ENCODE peak calls at places on chromosomes 4 and X, in five cellular contexts. Z is uterus; W is left lung; I is CD8-positive, alpha-beta memory T cell; J is fibroblast of lung. R is an unnamed sample.
A peak's percentile ranks its signal among the peaks of the same experiment; 100 is the strongest.

GRCh38 chr4:99159699-99160098 is 15.6 kb upstream of the ADH4 start:
- DNase-seq in Z (no peak), W (no peak), I (no peak), J (peak; percentile 25), R (no peak)

GRCh38 chr4:148787831-148788477 is 345.7 kb upstream of the NR3C2 start:
- DNase-seq in Z (no peak), W (no peak), I (no peak), J (peak; percentile 43), R (no peak)

GRCh38 chr4:49002931-49003330 is 16.9 kb downstream of the CWH43 start:
- DNase-seq in Z (no peak), W (no peak), I (no peak), J (no peak), R (no peak)

GRCh38 chr4:80263541-80264351 is 2.7 kb upstream of the FGF5 start:
- DNase-seq in Z (no peak), W (peak; percentile 42), I (no peak), J (no peak), R (no peak)

GRCh38 chr4:126705271-126705670 is 927.5 kb upstream of the INTU start:
- DNase-seq in Z (no peak), W (no peak), I (no peak), J (no peak), R (no peak)

GRCh38 chrX:7987160-7987992 is 60.2 kb upstream of the PNPLA4 start:
- DNase-seq in Z (no peak), W (no peak), I (no peak), J (no peak), R (no peak)

GRCh38 chr4:137116144-137116543 is 416.1 kb downstream of the PCDH18 start:
- DNase-seq in Z (no peak), W (no peak), I (no peak), J (no peak), R (no peak)

GRCh38 chrX:120299928-120300327 is 11.3 kb downstream of the TMEM255A start:
- DNase-seq in Z (no peak), W (no peak), I (no peak), J (no peak), R (no peak)

GRCh38 chr4:8642651-8643321 is 50.2 kb downstream of the CPZ start:
- DNase-seq in Z (no peak), W (peak; percentile 33), I (no peak), J (no peak), R (peak; percentile 29)

GRCh38 chrX:9598344-9598743 is 133.5 kb downstream of the TBL1X start:
- DNase-seq in Z (no peak), W (no peak), I (no peak), J (no peak), R (no peak)

GRCh38 chrX:55867254-55867653 is 149.7 kb downstream of the RRAGB start:
- DNase-seq in Z (no peak), W (no peak), I (no peak), J (peak; percentile 0), R (no peak)

GRCh38 chr4:53121304-53121865 is 244.5 kb downstream of the SCFD2 start:
- DNase-seq in Z (no peak), W (no peak), I (no peak), J (no peak), R (no peak)

GRCh38 chr4:2860391-2861348 is 17.0 kb downstream of the ADD1 start:
- DNase-seq in Z (peak; percentile 46), W (no peak), I (no peak), J (no peak), R (no peak)

GRCh38 chr4:28479666-28480065 is 1619.0 kb downstream of the STIM2 start:
- DNase-seq in Z (no peak), W (no peak), I (no peak), J (no peak), R (no peak)

GRCh38 chrX:124488412-124489161 is 142.2 kb downstream of the SH2D1A start:
- DNase-seq in Z (no peak), W (no peak), I (no peak), J (no peak), R (no peak)

GRCh38 chr4:101299021-101299420 is 48.3 kb downstream of the PPP3CA start:
- DNase-seq in Z (no peak), W (no peak), I (no peak), J (no peak), R (no peak)

GRCh38 chr4:3707423-3708102 is 58.6 kb upstream of the ADRA2C start:
- DNase-seq in Z (no peak), W (peak; percentile 50), I (no peak), J (no peak), R (peak; percentile 66)

GRCh38 chr4:35105486-35105885 is 1138.8 kb downstream of the ARAP2 start:
- DNase-seq in Z (no peak), W (no peak), I (no peak), J (no peak), R (no peak)

GRCh38 chr4:6470502-6471302 is 1.7 kb downstream of the PPP2R2C start:
- DNase-seq in Z (peak; percentile 64), W (peak; percentile 79), I (no peak), J (peak; percentile 26), R (peak; percentile 65)

GRCh38 chrX:151830911-151831310 is 81.8 kb upstream of the MAGEA4 start:
- DNase-seq in Z (no peak), W (no peak), I (no peak), J (no peak), R (no peak)

GRCh38 chr4:188110741-188111458 is 1.5 kb upstream of the TRIML2 start:
- DNase-seq in Z (no peak), W (no peak), I (no peak), J (no peak), R (no peak)

GRCh38 chr4:188113156-188113555 is 3.8 kb upstream of the TRIML2 start:
- DNase-seq in Z (no peak), W (no peak), I (no peak), J (no peak), R (no peak)

GRCh38 chr4:188107931-188108843 is 1.2 kb downstream of the TRIML2 start:
- DNase-seq in Z (no peak), W (no peak), I (no peak), J (peak; percentile 15), R (no peak)

GRCh38 chr4:188109157-188109755 is at the start of gene TRIML2:
- DNase-seq in Z (no peak), W (no peak), I (no peak), J (no peak), R (no peak)

GRCh38 chr4:188110036-188110435 is 633 bp upstream of the TRIML2 start:
- DNase-seq in Z (no peak), W (no peak), I (no peak), J (no peak), R (no peak)
- H3K27ac ChIP-seq in Z (no peak overlapping the region), W (no peak overlapping the region), I (no peak overlapping the region), J (no peak overlapping the region), R (no peak overlapping the region)

DNA sequence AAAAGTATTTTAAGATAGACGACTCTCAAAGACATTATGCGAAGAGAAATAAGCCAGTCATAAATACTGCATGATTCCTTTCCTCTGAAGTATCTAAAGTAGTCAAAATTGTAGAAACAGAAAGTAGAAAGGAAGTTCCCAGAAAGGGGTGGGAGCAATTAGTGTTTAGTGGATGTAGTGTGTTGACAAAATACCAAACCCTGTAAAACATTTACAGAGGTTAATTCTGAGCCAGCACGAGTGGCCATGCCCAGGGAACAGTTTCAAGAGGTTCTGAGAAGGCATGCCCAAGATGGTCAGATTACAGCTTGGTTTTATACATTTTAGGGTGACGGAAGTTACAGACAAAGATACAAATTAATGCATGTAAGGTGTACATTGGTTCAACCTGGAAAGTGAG is 34.4 kb upstream of the SLC25A4 start:
- DNase-seq in Z (no peak), W (no peak), I (no peak), J (no peak), R (no peak)
- H3K4me3 ChIP-seq in Z (no peak overlapping the region), W (no peak overlapping the region), I (no peak overlapping the region), J (no peak overlapping the region), R (no peak overlapping the region)

DNA sequence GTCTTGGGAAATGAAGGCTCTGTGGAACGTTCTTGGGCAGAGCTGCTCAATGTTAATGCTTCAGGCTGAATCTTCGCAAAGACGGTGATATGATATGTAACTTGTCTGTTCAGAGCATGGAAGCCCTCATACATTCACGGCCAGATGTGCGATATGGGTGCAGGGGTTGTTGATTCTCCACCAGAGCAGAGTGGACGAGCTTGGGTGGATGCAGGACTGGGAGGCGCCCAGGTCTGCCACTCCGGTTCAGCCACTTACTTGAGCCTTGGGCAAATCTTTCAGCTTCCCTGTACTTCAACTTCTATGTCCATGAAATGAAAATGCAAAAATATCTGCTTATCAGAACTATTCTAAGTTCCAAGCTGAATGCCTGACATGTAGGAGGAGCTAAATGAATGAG is 47.4 kb upstream of the MND1 start:
- DNase-seq in Z (no peak), W (no peak), I (no peak), J (no peak), R (no peak)
- H3K27ac ChIP-seq in Z (no peak overlapping the region), W (no peak overlapping the region), I (no peak overlapping the region), J (no peak overlapping the region), R (no peak overlapping the region)

DNA sequence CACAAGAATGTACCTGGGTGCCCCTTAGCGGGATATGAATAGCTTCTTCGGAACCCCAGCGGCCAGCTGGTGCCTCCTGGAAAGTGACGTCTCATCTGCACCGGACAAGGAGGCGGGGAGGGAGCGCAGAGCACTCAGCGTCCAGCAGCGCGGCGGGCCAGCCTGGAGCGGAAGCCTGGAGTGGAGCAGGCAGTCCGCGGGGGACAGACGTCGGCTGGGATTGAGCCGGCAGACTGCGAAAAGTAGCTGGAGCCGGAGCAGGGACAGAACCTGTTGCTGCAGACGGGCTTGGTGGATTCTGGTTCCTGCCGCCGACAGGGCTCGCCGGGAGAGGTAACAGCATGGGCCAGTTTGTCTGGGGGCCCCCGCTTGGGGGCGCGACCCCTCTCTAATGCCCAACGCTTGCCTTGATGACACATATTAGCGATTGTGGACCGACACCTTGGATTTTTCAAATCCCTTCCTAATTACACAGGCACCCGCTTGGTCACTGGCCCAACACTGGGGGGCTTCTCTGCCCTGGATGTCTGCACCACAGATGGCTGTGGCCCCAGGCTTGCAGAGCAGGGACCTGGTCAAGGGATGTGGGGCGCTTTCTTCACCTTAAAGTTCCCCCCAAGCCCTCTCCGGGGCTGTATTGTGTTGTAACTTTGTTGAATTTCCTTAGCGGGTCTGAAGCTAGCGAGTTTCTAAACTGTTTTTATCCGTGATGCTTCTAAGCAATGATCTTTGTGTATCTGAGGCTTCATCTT is at the start of gene NPFFR2:
- DNase-seq in Z (no peak), W (peak; percentile 85), I (no peak), J (no peak), R (no peak)
- H3K4me3 ChIP-seq in Z (no peak within 1 kb of the TSS), W (no peak within 1 kb of the TSS), I (no peak within 1 kb of the TSS), J (no peak within 1 kb of the TSS), R (no peak within 1 kb of the TSS)

DNA sequence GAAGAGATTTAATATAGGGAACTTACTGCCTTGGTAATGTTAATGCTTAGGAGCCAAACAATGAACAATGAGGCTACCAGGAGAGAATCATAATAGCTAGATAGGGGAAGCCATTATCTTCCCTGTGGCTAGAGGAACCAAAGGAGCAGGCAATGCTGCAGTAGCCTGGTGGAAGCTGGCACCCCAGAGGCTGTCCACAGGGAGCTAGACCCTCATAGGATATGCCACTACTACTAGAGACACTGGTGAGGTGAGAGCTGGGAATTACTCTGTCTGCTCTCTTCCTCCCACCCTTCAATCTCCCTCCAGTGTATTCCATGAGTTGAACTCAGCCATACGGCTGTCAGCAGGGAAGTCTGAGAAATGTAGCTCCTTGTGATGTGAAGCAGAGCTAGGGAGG is 601.4 kb downstream of the KCNIP4 start:
- DNase-seq in Z (no peak), W (no peak), I (no peak), J (no peak), R (no peak)
- H3K27ac ChIP-seq in Z (no peak overlapping the region), W (no peak overlapping the region), I (no peak overlapping the region), J (no peak overlapping the region), R (no peak overlapping the region)

R was measured in tibial artery.